ENCODE peak calls at places on chromosomes 16 and 17, in seven cellular contexts. One of them, this sample, is unnamed.

GRCh38 chr16:15658149-15658548 is 8.1 kb downstream of the NDE1 start:
- DNase-seq in IMR-90: no peak
- DNase-seq in mesenchymal stem cell: no peak
- DNase-seq in neuronal stem cell: no peak
- DNase-seq in H1: no peak
- DNase-seq in trophoblast cell: no peak
- DNase-seq in H9: peak
- DNase-seq in this sample: peak

GRCh38 chr16:53771655-53772497 is 67.9 kb downstream of the FTO start:
- DNase-seq in IMR-90: no peak
- DNase-seq in mesenchymal stem cell: no peak
- DNase-seq in neuronal stem cell: no peak
- DNase-seq in H1: no peak
- DNase-seq in trophoblast cell: no peak
- DNase-seq in H9: no peak
- DNase-seq in this sample: no peak

GRCh38 chr17:14619821-14620220 is 318.9 kb downstream of the HS3ST3B1 start:
- DNase-seq in IMR-90: no peak
- DNase-seq in mesenchymal stem cell: no peak
- DNase-seq in neuronal stem cell: no peak
- DNase-seq in H1: no peak
- DNase-seq in trophoblast cell: no peak
- DNase-seq in H9: no peak
- DNase-seq in this sample: no peak

GRCh38 chr16:72740346-72740745 is 307.6 kb downstream of the ZFHX3 start:
- DNase-seq in IMR-90: peak
- DNase-seq in mesenchymal stem cell: peak
- DNase-seq in neuronal stem cell: no peak
- DNase-seq in H1: no peak
- DNase-seq in trophoblast cell: peak
- DNase-seq in H9: no peak
- DNase-seq in this sample: peak

GRCh38 chr16:60203525-60204124 is 1469.5 kb upstream of the GOT2 start:
- DNase-seq in IMR-90: peak
- DNase-seq in mesenchymal stem cell: no peak
- DNase-seq in neuronal stem cell: no peak
- DNase-seq in H1: no peak
- DNase-seq in trophoblast cell: no peak
- DNase-seq in H9: no peak
- DNase-seq in this sample: peak

GRCh38 chr16:12119037-12119436 is 142.5 kb downstream of the SNX29 start:
- DNase-seq in IMR-90: no peak
- DNase-seq in mesenchymal stem cell: no peak
- DNase-seq in neuronal stem cell: no peak
- DNase-seq in H1: no peak
- DNase-seq in trophoblast cell: no peak
- DNase-seq in H9: no peak
- DNase-seq in this sample: no peak

GRCh38 chr16:47590472-47590871 is 129.3 kb downstream of the PHKB start:
- DNase-seq in IMR-90: no peak
- DNase-seq in mesenchymal stem cell: no peak
- DNase-seq in neuronal stem cell: no peak
- DNase-seq in H1: no peak
- DNase-seq in trophoblast cell: no peak
- DNase-seq in H9: no peak
- DNase-seq in this sample: no peak

GRCh38 chr17:73400915-73401545 is 89.2 kb upstream of the CDC42EP4 start:
- DNase-seq in IMR-90: no peak
- DNase-seq in mesenchymal stem cell: no peak
- DNase-seq in neuronal stem cell: no peak
- DNase-seq in H1: no peak
- DNase-seq in trophoblast cell: no peak
- DNase-seq in H9: peak
- DNase-seq in this sample: no peak

GRCh38 chr17:61411114-61411943 is 11.7 kb downstream of the TBX2 start:
- DNase-seq in IMR-90: peak
- DNase-seq in mesenchymal stem cell: peak
- DNase-seq in neuronal stem cell: peak
- DNase-seq in H1: no peak
- DNase-seq in trophoblast cell: peak
- DNase-seq in H9: peak
- DNase-seq in this sample: peak

GRCh38 chr17:78144146-78144719 is 2.0 kb upstream of the C17orf99 start:
- DNase-seq in IMR-90: peak
- DNase-seq in mesenchymal stem cell: peak
- DNase-seq in neuronal stem cell: no peak
- DNase-seq in H1: no peak
- DNase-seq in trophoblast cell: peak
- DNase-seq in H9: no peak
- DNase-seq in this sample: no peak

GRCh38 chr16:74505011-74505410 is 83.7 kb upstream of the CLEC18B start:
- DNase-seq in IMR-90: no peak
- DNase-seq in mesenchymal stem cell: no peak
- DNase-seq in neuronal stem cell: no peak
- DNase-seq in H1: no peak
- DNase-seq in trophoblast cell: no peak
- DNase-seq in H9: no peak
- DNase-seq in this sample: peak

GRCh38 chr16:20960899-20961298 is 60.3 kb downstream of the LYRM1 start:
- DNase-seq in IMR-90: no peak
- DNase-seq in mesenchymal stem cell: no peak
- DNase-seq in neuronal stem cell: no peak
- DNase-seq in H1: no peak
- DNase-seq in trophoblast cell: no peak
- DNase-seq in H9: no peak
- DNase-seq in this sample: no peak

GRCh38 chr17:49917771-49918170 is 51.2 kb upstream of the DLX4 start:
- DNase-seq in IMR-90: no peak
- DNase-seq in mesenchymal stem cell: no peak
- DNase-seq in neuronal stem cell: no peak
- DNase-seq in H1: no peak
- DNase-seq in trophoblast cell: no peak
- DNase-seq in H9: no peak
- DNase-seq in this sample: no peak

GRCh38 chr16:25012525-25012991 is 2.6 kb downstream of the ARHGAP17 start:
- DNase-seq in IMR-90: peak
- DNase-seq in mesenchymal stem cell: peak
- DNase-seq in neuronal stem cell: no peak
- DNase-seq in H1: no peak
- DNase-seq in trophoblast cell: peak
- DNase-seq in H9: no peak
- DNase-seq in this sample: no peak

GRCh38 chr17:32523017-32523680 is 36.4 kb downstream of the CDK5R1 start:
- DNase-seq in IMR-90: no peak
- DNase-seq in mesenchymal stem cell: no peak
- DNase-seq in neuronal stem cell: no peak
- DNase-seq in H1: no peak
- DNase-seq in trophoblast cell: no peak
- DNase-seq in H9: no peak
- DNase-seq in this sample: peak

GRCh38 chr17:43712397-43712796 is 46.2 kb downstream of the SOST start:
- DNase-seq in IMR-90: no peak
- DNase-seq in mesenchymal stem cell: no peak
- DNase-seq in neuronal stem cell: no peak
- DNase-seq in H1: no peak
- DNase-seq in trophoblast cell: no peak
- DNase-seq in H9: no peak
- DNase-seq in this sample: no peak

GRCh38 chr16:1745181-1745899 is 26.0 kb downstream of the NME3 start:
- DNase-seq in IMR-90: peak
- DNase-seq in mesenchymal stem cell: peak
- DNase-seq in neuronal stem cell: no peak
- DNase-seq in H1: no peak
- DNase-seq in trophoblast cell: peak
- DNase-seq in H9: no peak
- DNase-seq in this sample: peak

GRCh38 chr16:89104303-89104702 is 10.7 kb downstream of the ACSF3 start:
- DNase-seq in IMR-90: no peak
- DNase-seq in mesenchymal stem cell: no peak
- DNase-seq in neuronal stem cell: no peak
- DNase-seq in H1: no peak
- DNase-seq in trophoblast cell: no peak
- DNase-seq in H9: no peak
- DNase-seq in this sample: no peak

GRCh38 chr17:63436523-63437110 is 9.5 kb downstream of the CYB561 start:
- DNase-seq in IMR-90: no peak
- DNase-seq in mesenchymal stem cell: no peak
- DNase-seq in neuronal stem cell: no peak
- DNase-seq in H1: no peak
- DNase-seq in trophoblast cell: no peak
- DNase-seq in H9: peak
- DNase-seq in this sample: peak

GRCh38 chr16:86555763-86556130 is 712 bp upstream of the MTHFSD start:
- DNase-seq in IMR-90: no peak
- DNase-seq in mesenchymal stem cell: no peak
- DNase-seq in neuronal stem cell: no peak
- DNase-seq in H1: no peak
- DNase-seq in trophoblast cell: no peak
- DNase-seq in H9: no peak
- DNase-seq in this sample: no peak

GRCh38 chr17:44199553-44200477 is at the start of gene ATXN7L3:
- DNase-seq in IMR-90: peak
- DNase-seq in mesenchymal stem cell: peak
- DNase-seq in neuronal stem cell: peak
- DNase-seq in H1: peak
- DNase-seq in trophoblast cell: peak
- DNase-seq in H9: peak
- DNase-seq in this sample: peak

GRCh38 chr17:45287526-45288264 is 25.8 kb upstream of the SPATA32 start:
- DNase-seq in IMR-90: no peak
- DNase-seq in mesenchymal stem cell: no peak
- DNase-seq in neuronal stem cell: no peak
- DNase-seq in H1: no peak
- DNase-seq in trophoblast cell: no peak
- DNase-seq in H9: no peak
- DNase-seq in this sample: no peak

GRCh38 chr16:46857261-46857962 is 26.4 kb upstream of the C16orf87 start:
- DNase-seq in IMR-90: peak
- DNase-seq in mesenchymal stem cell: peak
- DNase-seq in neuronal stem cell: no peak
- DNase-seq in H1: no peak
- DNase-seq in trophoblast cell: peak
- DNase-seq in H9: no peak
- DNase-seq in this sample: no peak

GRCh38 chr16:17705847-17706246 is 235.1 kb upstream of the XYLT1 start:
- DNase-seq in IMR-90: no peak
- DNase-seq in mesenchymal stem cell: no peak
- DNase-seq in neuronal stem cell: no peak
- DNase-seq in H1: no peak
- DNase-seq in trophoblast cell: no peak
- DNase-seq in H9: no peak
- DNase-seq in this sample: no peak
- H3K23ac ChIP-seq in IMR-90: no peak
- H3K23ac ChIP-seq in mesenchymal stem cell: no peak
- H3K23ac ChIP-seq in neuronal stem cell: no peak
- H3K23ac ChIP-seq in H1: no peak
- H3K23ac ChIP-seq in trophoblast cell: no peak
- H3K23ac ChIP-seq in H9: no peak
- H3K23ac ChIP-seq in this sample: no peak

GRCh38 chr16:58148099-58148498 is 18.9 kb upstream of the CFAP20 start:
- DNase-seq in IMR-90: no peak
- DNase-seq in mesenchymal stem cell: no peak
- DNase-seq in neuronal stem cell: no peak
- DNase-seq in H1: no peak
- DNase-seq in trophoblast cell: no peak
- DNase-seq in H9: no peak
- DNase-seq in this sample: no peak

GRCh38 chr16:58152246-58152868 is 23.2 kb upstream of the CFAP20 start:
- DNase-seq in IMR-90: no peak
- DNase-seq in mesenchymal stem cell: no peak
- DNase-seq in neuronal stem cell: no peak
- DNase-seq in H1: no peak
- DNase-seq in trophoblast cell: no peak
- DNase-seq in H9: no peak
- DNase-seq in this sample: no peak

DNA sequence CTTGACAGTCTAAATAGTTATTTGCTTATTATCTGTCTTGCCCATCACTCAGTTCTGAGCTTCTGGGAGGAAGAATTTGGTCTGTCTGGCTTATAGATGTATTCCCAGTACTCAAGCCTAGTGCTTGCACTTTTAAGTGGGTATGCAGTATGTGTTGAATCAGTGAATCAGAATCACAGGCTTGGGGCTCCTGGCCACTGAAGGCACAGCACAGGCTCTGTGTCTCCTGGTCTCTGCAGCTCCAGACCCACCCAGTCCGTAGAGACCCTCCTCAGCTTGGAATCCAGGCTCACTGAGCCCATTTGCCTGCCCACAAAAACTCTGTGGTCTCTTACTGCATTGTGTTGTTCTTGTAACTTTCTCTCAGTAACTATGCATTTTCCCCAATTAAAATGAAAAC is 19.3 kb upstream of the CFAP20 start:
- DNase-seq in IMR-90: no peak
- DNase-seq in mesenchymal stem cell: no peak
- DNase-seq in neuronal stem cell: no peak
- DNase-seq in H1: no peak
- DNase-seq in trophoblast cell: no peak
- DNase-seq in H9: no peak
- DNase-seq in this sample: no peak
- H3K18ac ChIP-seq in IMR-90: no peak
- H3K18ac ChIP-seq in mesenchymal stem cell: no peak
- H3K18ac ChIP-seq in neuronal stem cell: no peak
- H3K18ac ChIP-seq in H1: no peak
- H3K18ac ChIP-seq in trophoblast cell: no peak
- H3K18ac ChIP-seq in H9: no peak
- H3K18ac ChIP-seq in this sample: no peak

GRCh38 chr17:1494203-1494602 is 1.7 kb upstream of the MYO1C start:
- DNase-seq in IMR-90: no peak
- DNase-seq in mesenchymal stem cell: no peak
- DNase-seq in neuronal stem cell: no peak
- DNase-seq in H1: no peak
- DNase-seq in trophoblast cell: no peak
- DNase-seq in H9: no peak
- DNase-seq in this sample: no peak
- H3K4me2 ChIP-seq in IMR-90: no peak
- H3K4me2 ChIP-seq in mesenchymal stem cell: no peak
- H3K4me2 ChIP-seq in neuronal stem cell: no peak
- H3K4me2 ChIP-seq in H1: no peak
- H3K4me2 ChIP-seq in trophoblast cell: no peak
- H3K4me2 ChIP-seq in H9: no peak
- H3K4me2 ChIP-seq in this sample: no peak

GRCh38 chr17:82168568-82168967 is 44.1 kb downstream of the CCDC57 start:
- DNase-seq in IMR-90: no peak
- DNase-seq in mesenchymal stem cell: no peak
- DNase-seq in neuronal stem cell: no peak
- DNase-seq in H1: no peak
- DNase-seq in trophoblast cell: no peak
- DNase-seq in H9: no peak
- DNase-seq in this sample: no peak

GRCh38 chr17:82161216-82161615 is 51.4 kb downstream of the CCDC57 start:
- DNase-seq in IMR-90: no peak
- DNase-seq in mesenchymal stem cell: no peak
- DNase-seq in neuronal stem cell: no peak
- DNase-seq in H1: no peak
- DNase-seq in trophoblast cell: no peak
- DNase-seq in H9: no peak
- DNase-seq in this sample: no peak

GRCh38 chr17:82167028-82167427 is 45.6 kb downstream of the CCDC57 start:
- DNase-seq in IMR-90: no peak
- DNase-seq in mesenchymal stem cell: no peak
- DNase-seq in neuronal stem cell: no peak
- DNase-seq in H1: no peak
- DNase-seq in trophoblast cell: no peak
- DNase-seq in H9: no peak
- DNase-seq in this sample: no peak

GRCh38 chr17:82160081-82160480 is 52.6 kb downstream of the CCDC57 start:
- DNase-seq in IMR-90: peak
- DNase-seq in mesenchymal stem cell: peak
- DNase-seq in neuronal stem cell: no peak
- DNase-seq in H1: no peak
- DNase-seq in trophoblast cell: peak
- DNase-seq in H9: no peak
- DNase-seq in this sample: no peak

GRCh38 chr17:82164853-82165252 is 47.8 kb downstream of the CCDC57 start:
- DNase-seq in IMR-90: no peak
- DNase-seq in mesenchymal stem cell: no peak
- DNase-seq in neuronal stem cell: no peak
- DNase-seq in H1: no peak
- DNase-seq in trophoblast cell: no peak
- DNase-seq in H9: no peak
- DNase-seq in this sample: no peak
- H3K23ac ChIP-seq in IMR-90: no peak
- H3K23ac ChIP-seq in mesenchymal stem cell: no peak
- H3K23ac ChIP-seq in neuronal stem cell: no peak
- H3K23ac ChIP-seq in H1: no peak
- H3K23ac ChIP-seq in trophoblast cell: no peak
- H3K23ac ChIP-seq in H9: no peak
- H3K23ac ChIP-seq in this sample: no peak